ENCODE peak calls at places on chromosomes 2 and 18, in eight cellular contexts. One of them, this sample, is unnamed.

GRCh38 chr2:72827999-72828646 is 2.3 kb upstream of the EXOC6B start:
- DNase-seq in A549: no peak
- DNase-seq in heart left ventricle: no peak
- DNase-seq in K562: no peak
- DNase-seq in body of pancreas: no peak
- DNase-seq in transverse colon: no peak
- DNase-seq in adrenal gland: no peak
- DNase-seq in H1: no peak
- DNase-seq in this sample: no peak

GRCh38 chr18:22674300-22674699 is 256.6 kb upstream of the CTAGE1 start:
- DNase-seq in A549: peak
- DNase-seq in transverse colon: no peak
- DNase-seq in heart left ventricle: no peak
- DNase-seq in body of pancreas: no peak
- DNase-seq in adrenal gland: peak
- DNase-seq in H1: no peak
- DNase-seq in K562: no peak
- DNase-seq in this sample: no peak

GRCh38 chr2:159201321-159202063 is 85.0 kb downstream of the WDSUB1 start:
- DNase-seq in body of pancreas: no peak
- DNase-seq in A549: no peak
- DNase-seq in heart left ventricle: no peak
- DNase-seq in transverse colon: no peak
- DNase-seq in K562: no peak
- DNase-seq in H1: no peak
- DNase-seq in adrenal gland: no peak
- DNase-seq in this sample: peak

GRCh38 chr2:240922234-240922981 is 16.3 kb downstream of the CROCC2 start:
- DNase-seq in transverse colon: peak
- DNase-seq in K562: no peak
- DNase-seq in H1: no peak
- DNase-seq in body of pancreas: peak
- DNase-seq in heart left ventricle: peak
- DNase-seq in A549: no peak
- DNase-seq in adrenal gland: no peak
- DNase-seq in this sample: peak

GRCh38 chr2:11749646-11750349 is 3.4 kb downstream of the LPIN1 start:
- DNase-seq in K562: no peak
- DNase-seq in adrenal gland: no peak
- DNase-seq in H1: no peak
- DNase-seq in transverse colon: peak
- DNase-seq in A549: no peak
- DNase-seq in heart left ventricle: no peak
- DNase-seq in body of pancreas: no peak
- DNase-seq in this sample: peak

GRCh38 chr2:11559066-11559785 is 25.4 kb downstream of the GREB1 start:
- DNase-seq in A549: no peak
- DNase-seq in H1: no peak
- DNase-seq in heart left ventricle: no peak
- DNase-seq in body of pancreas: no peak
- DNase-seq in K562: no peak
- DNase-seq in transverse colon: no peak
- DNase-seq in adrenal gland: peak
- DNase-seq in this sample: peak

GRCh38 chr2:43054367-43054766 is 172.0 kb downstream of the ZFP36L2 start:
- DNase-seq in K562: peak
- DNase-seq in body of pancreas: no peak
- DNase-seq in transverse colon: no peak
- DNase-seq in adrenal gland: no peak
- DNase-seq in A549: no peak
- DNase-seq in heart left ventricle: no peak
- DNase-seq in H1: no peak
- DNase-seq in this sample: peak

GRCh38 chr2:207408086-207408794 is 121.5 kb upstream of the CREB1 start:
- DNase-seq in H1: no peak
- DNase-seq in body of pancreas: peak
- DNase-seq in K562: no peak
- DNase-seq in transverse colon: peak
- DNase-seq in A549: peak
- DNase-seq in adrenal gland: no peak
- DNase-seq in heart left ventricle: no peak
- DNase-seq in this sample: no peak

GRCh38 chr18:53070706-53071105 is 730.7 kb downstream of the DCC start:
- DNase-seq in adrenal gland: no peak
- DNase-seq in A549: no peak
- DNase-seq in body of pancreas: no peak
- DNase-seq in heart left ventricle: no peak
- DNase-seq in H1: no peak
- DNase-seq in transverse colon: no peak
- DNase-seq in K562: no peak
- DNase-seq in this sample: no peak

DNA sequence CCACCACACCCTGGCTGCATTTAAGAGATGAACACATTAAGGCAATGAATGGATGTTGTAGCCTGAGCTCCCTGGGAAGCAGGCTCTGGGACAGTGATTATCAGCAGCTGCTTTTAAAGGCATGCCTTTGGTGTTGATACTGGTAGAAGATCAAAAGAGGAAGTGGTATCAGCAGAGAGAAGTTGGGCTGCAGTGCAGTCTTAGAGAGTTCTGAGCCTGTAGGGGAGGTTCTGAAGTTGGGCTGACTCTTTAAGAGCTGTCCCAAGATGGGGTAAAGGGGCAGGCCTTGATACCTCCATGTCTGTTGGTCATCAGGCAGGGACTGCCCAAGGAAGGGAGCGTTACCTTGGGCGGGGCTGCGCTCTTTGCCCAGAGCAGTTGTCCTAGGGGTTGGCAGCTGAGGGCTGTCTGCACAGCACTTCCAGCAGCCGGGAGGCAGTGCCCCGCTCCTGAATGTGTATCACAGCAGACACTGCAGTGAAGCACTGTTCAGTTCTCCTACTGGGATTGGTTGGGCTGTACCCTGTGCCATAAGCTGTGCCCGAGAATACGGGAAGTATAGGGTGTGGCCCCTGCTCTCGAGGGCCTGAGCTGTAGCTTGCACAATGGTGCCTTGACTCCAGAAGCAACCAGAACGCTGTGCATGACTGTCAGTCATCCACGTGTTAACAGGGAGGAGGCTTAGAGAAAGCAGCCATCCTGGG is 177.0 kb downstream of the CTIF start:
- DNase-seq in H1: no peak
- DNase-seq in adrenal gland: no peak
- DNase-seq in heart left ventricle: no peak
- DNase-seq in A549: no peak
- DNase-seq in K562: no peak
- DNase-seq in transverse colon: peak
- DNase-seq in body of pancreas: no peak
- DNase-seq in this sample: peak
- H3K27ac ChIP-seq in H1: no peak
- H3K27ac ChIP-seq in adrenal gland: no peak
- H3K27ac ChIP-seq in heart left ventricle: no peak
- H3K27ac ChIP-seq in A549: no peak
- H3K27ac ChIP-seq in K562: no peak
- H3K27ac ChIP-seq in transverse colon: peak
- H3K27ac ChIP-seq in body of pancreas: no peak
- H3K27ac ChIP-seq in this sample: no peak

DNA sequence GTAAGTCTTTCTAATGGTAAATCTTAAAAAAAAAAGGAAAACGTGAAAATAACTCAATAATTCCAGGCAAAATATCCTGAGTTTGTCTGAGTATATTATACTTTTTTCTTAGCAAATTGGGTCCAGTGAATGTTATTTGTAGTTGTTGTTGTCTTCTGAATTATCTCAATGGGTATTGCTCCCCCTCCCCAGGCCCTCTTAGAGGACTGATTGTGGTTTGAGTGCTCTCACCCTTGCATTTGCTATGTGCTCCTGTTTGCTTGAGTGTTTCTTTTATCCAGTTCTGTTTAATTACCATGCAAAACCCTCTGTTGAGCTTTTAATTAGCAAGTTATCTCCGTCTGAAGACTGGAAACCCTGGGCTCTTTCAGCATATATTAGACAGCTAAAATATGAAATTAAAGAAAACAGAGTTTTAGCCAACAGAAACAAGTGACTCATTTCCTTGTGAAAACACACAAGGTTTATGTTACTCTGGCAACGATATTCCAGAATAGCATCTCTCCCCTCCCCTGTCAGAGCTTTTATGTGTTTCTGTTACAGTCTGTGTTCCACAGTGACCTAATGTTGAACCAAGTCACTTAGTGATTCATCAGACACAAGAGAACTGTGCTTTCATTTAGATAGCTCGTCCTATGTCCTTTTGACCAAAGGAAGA is 172.5 kb upstream of the RBMS1 start:
- DNase-seq in transverse colon: no peak
- DNase-seq in K562: no peak
- DNase-seq in adrenal gland: no peak
- DNase-seq in A549: peak
- DNase-seq in body of pancreas: no peak
- DNase-seq in H1: no peak
- DNase-seq in heart left ventricle: no peak
- DNase-seq in this sample: no peak
- TF ChIP-seq POLR2A in transverse colon: no peak
- TF ChIP-seq POLR2A in K562: no peak
- TF ChIP-seq POLR2A in adrenal gland: no peak
- TF ChIP-seq POLR2A in A549: no peak
- TF ChIP-seq POLR2A in body of pancreas: no peak
- TF ChIP-seq POLR2A in H1: no peak
- TF ChIP-seq POLR2A in heart left ventricle: no peak
- TF ChIP-seq POLR2A in this sample: no peak

GRCh38 chr2:24494415-24494814 is 3.4 kb downstream of the NCOA1 start:
- DNase-seq in H1: no peak
- DNase-seq in body of pancreas: no peak
- DNase-seq in K562: peak
- DNase-seq in A549: no peak
- DNase-seq in adrenal gland: no peak
- DNase-seq in transverse colon: no peak
- DNase-seq in heart left ventricle: no peak
- DNase-seq in this sample: no peak

GRCh38 chr2:24491626-24492282 is 700 bp downstream of the NCOA1 start:
- DNase-seq in transverse colon: peak
- DNase-seq in heart left ventricle: peak
- DNase-seq in adrenal gland: peak
- DNase-seq in K562: peak
- DNase-seq in H1: no peak
- DNase-seq in body of pancreas: peak
- DNase-seq in A549: peak
- DNase-seq in this sample: peak

GRCh38 chr2:24493713-24494112 is 2.7 kb downstream of the NCOA1 start:
- DNase-seq in K562: no peak
- DNase-seq in heart left ventricle: no peak
- DNase-seq in H1: no peak
- DNase-seq in A549: no peak
- DNase-seq in body of pancreas: no peak
- DNase-seq in transverse colon: no peak
- DNase-seq in adrenal gland: no peak
- DNase-seq in this sample: no peak

GRCh38 chr2:24490674-24491625 is at the start of gene NCOA1:
- DNase-seq in heart left ventricle: peak
- DNase-seq in A549: peak
- DNase-seq in H1: peak
- DNase-seq in K562: peak
- DNase-seq in adrenal gland: peak
- DNase-seq in transverse colon: peak
- DNase-seq in body of pancreas: peak
- DNase-seq in this sample: peak

DNA sequence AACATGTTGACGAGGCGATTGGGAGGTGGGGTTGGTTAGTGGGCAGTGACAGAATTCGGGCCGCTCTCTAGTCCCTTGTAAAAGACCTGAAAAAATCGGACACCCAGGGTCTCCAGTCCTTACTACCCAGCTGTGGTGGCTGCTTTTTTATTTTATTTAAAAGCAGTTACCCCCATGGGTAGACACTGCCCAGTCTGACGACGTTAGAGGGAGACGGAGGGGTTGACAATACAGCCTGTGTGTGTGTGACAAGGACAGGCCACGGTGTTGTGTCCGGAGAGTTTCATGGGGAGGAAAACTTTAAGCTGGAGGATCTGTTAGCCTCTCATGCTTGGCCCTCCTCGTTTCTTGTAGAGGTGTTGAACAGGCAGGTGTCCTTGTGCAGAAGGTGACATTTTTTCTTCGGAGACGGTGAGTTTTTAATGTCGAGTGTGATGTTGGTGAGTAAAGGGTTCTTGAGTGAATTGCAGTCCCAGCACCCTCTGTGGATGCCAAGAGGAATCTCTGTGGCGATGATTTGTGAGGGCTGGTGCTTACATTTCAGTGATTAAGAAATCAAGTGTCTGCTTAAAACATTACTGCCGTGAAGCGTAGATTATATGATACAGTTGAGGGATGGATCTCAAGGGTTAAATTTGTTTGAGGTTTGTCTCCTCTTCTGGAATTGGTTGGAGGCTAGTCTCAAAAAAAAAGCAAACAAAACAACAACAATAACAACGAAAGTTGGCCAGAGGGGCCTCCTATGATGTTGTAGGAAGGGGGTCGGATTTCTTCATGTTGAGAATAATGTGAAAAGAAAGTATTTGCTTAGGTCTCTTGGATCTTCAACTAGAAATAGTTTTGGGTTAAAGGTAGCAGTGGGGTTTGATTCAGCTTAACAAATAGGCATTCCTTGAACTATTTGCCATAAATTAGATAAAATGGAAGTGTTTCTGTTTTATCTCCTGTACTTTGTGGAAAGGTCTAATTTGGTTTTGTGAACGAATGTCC is 1.5 kb downstream of the NCOA1 start:
- DNase-seq in body of pancreas: no peak
- DNase-seq in H1: no peak
- DNase-seq in adrenal gland: peak
- DNase-seq in K562: peak
- DNase-seq in heart left ventricle: peak
- DNase-seq in transverse colon: peak
- DNase-seq in A549: no peak
- DNase-seq in this sample: no peak
- H3K27ac ChIP-seq in body of pancreas: peak
- H3K27ac ChIP-seq in H1: no peak
- H3K27ac ChIP-seq in adrenal gland: peak
- H3K27ac ChIP-seq in K562: peak
- H3K27ac ChIP-seq in heart left ventricle: peak
- H3K27ac ChIP-seq in transverse colon: peak
- H3K27ac ChIP-seq in A549: peak
- H3K27ac ChIP-seq in this sample: peak

DNA sequence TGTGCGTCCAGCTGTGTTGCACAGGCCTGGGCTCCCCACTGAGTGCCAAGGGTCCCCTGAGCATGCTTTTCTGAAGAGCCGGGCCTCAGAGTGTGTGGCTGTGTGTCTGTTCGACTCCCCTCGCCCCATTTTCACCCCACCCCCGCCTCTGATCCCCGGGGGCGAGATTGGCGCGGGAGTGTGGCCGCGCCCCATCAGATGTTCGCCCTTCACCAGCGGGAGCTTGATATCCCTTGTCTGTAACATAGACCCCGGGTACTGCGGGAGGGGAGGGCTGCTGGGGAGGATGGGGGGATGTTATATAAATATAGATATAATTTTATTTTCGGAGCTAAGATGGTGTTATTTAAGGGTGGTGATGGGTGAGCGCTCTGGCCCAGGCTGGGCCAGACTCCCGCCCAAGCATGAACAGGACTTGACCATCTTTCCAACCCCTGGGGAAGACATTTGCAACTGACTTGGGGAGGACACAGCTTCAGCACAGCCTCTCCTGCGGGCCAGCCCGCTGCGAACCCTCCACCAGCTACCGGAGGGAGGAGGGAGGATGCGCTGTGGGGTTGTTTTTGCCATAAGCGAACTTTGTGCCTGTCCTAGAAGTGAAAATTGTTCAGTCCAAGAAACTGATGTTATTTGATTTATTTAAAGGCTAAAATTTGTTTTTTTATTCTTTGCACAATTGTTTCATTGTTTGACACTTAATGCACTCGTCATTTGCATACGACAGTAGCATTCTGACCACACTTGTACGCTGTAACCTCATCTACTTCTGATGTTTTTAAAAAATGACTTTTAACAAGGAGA is 1.6 kb downstream of the RHOB start:
- DNase-seq in A549: peak
- DNase-seq in H1: no peak
- DNase-seq in body of pancreas: peak
- DNase-seq in K562: no peak
- DNase-seq in heart left ventricle: peak
- DNase-seq in adrenal gland: peak
- DNase-seq in transverse colon: no peak
- DNase-seq in this sample: peak
- TF ChIP-seq POLR2A in A549: no peak
- TF ChIP-seq POLR2A in H1: peak
- TF ChIP-seq POLR2A in body of pancreas: no peak
- TF ChIP-seq POLR2A in K562: no peak
- TF ChIP-seq POLR2A in heart left ventricle: no peak
- TF ChIP-seq POLR2A in adrenal gland: peak
- TF ChIP-seq POLR2A in transverse colon: peak
- TF ChIP-seq POLR2A in this sample: no peak

This sample was measured in spleen.